ENCODE peak calls at places on chromosomes 5 and 9, in ten cellular contexts. A, B, E, F, H, D, O, I, S and C are unnamed samples.

GRCh38 chr9:86942352-86943222 is 4.7 kb downstream of the GAS1 start:
- DNase-seq in F (no peak), I (no peak), H (no peak), B (no peak), D (no peak), A (no peak), E (no peak), S (no peak), O (no peak), C (no peak)

GRCh38 chr9:127154390-127155191 is 32.2 kb upstream of the ANGPTL2 start:
- DNase-seq in E (no peak), F (no peak), S (peak), A (peak), B (peak), O (peak), H (no peak), D (no peak), I (peak), C (peak)

GRCh38 chr9:125889122-125889523 is 141.9 kb downstream of the PBX3 start:
- DNase-seq in I (no peak), E (peak), S (peak), A (peak), B (no peak), F (no peak), D (no peak), H (peak), O (no peak), C (peak)

GRCh38 chr5:158725223-158725825 is 374.4 kb downstream of the EBF1 start:
- DNase-seq in I (no peak), D (no peak), A (no peak), B (no peak), H (no peak), O (no peak), F (no peak), E (no peak), S (no peak), C (no peak)

GRCh38 chr5:41199660-41200059 is 13.7 kb downstream of the C6 start:
- DNase-seq in O (no peak), B (no peak), A (no peak), D (no peak), S (no peak), H (peak), I (no peak), F (no peak), E (no peak), C (no peak)

GRCh38 chr5:142106061-142106460 is 2.5 kb upstream of the NDFIP1 start:
- DNase-seq in F (no peak), A (peak), O (no peak), B (no peak), I (no peak), D (no peak), S (no peak), E (no peak), H (no peak), C (no peak)

GRCh38 chr9:5518061-5518936 is 8.0 kb downstream of the PDCD1LG2 start:
- DNase-seq in S (no peak), H (no peak), B (no peak), E (no peak), O (no peak), A (no peak), F (no peak), I (no peak), D (no peak), C (no peak)

GRCh38 chr5:149572170-149572569 is 9.1 kb upstream of the ARHGEF37 start:
- DNase-seq in E (no peak), D (no peak), H (no peak), B (no peak), F (no peak), A (no peak), I (no peak), S (no peak), O (no peak), C (no peak)

GRCh38 chr5:84118551-84118950 is 266.1 kb downstream of the EDIL3 start:
- DNase-seq in E (no peak), F (no peak), O (no peak), B (no peak), A (no peak), I (no peak), D (no peak), H (no peak), S (no peak), C (no peak)

GRCh38 chr5:19927919-19928318 is 60.1 kb downstream of the CDH18 start:
- DNase-seq in B (no peak), I (no peak), A (no peak), O (no peak), H (peak), F (peak), S (no peak), D (no peak), E (peak), C (no peak)

GRCh38 chr9:96486351-96487029 is 36.5 kb downstream of the HABP4 start:
- DNase-seq in O (peak), B (peak), I (peak), E (no peak), S (peak), F (peak), D (peak), H (peak), A (peak), C (peak)

GRCh38 chr5:151697452-151697851 is 10.7 kb upstream of the SPARC start:
- DNase-seq in E (no peak), S (no peak), H (no peak), B (no peak), O (no peak), I (peak), D (no peak), A (no peak), F (no peak), C (no peak)